ENCODE peak calls at places on chromosomes 1 and 21, in five cellular contexts. M, I, A, N and Z are unnamed samples.

GRCh38 chr1:110927484-110928075 is 36.1 kb downstream of the LRIF1 start:
- DNase-seq in N (no peak), A (no peak), M (no peak), I (no peak), Z (no peak)

GRCh38 chr1:13583964-13584791 is 546 bp downstream of the PDPN start:
- DNase-seq in I (no peak), M (peak; percentile 25), N (peak; percentile 26), A (no peak), Z (no peak)

GRCh38 chr1:200180821-200181220 is 153.3 kb downstream of the NR5A2 start:
- DNase-seq in N (no peak), A (peak; percentile 47), M (no peak), I (peak; percentile 11), Z (no peak)

GRCh38 chr1:147676306-147677085 is 6.2 kb upstream of the ACP6 start:
- DNase-seq in I (no peak), A (no peak), N (no peak), M (no peak), Z (no peak)

GRCh38 chr1:180255538-180256352 is 25.7 kb downstream of the LHX4 start:
- DNase-seq in N (no peak), I (no peak), A (no peak), M (no peak), Z (peak; percentile 78)

GRCh38 chr1:30446100-30446499 is 277.3 kb downstream of the MATN1 start:
- DNase-seq in M (no peak), A (no peak), N (peak; percentile 3), I (no peak), Z (no peak)

GRCh38 chr1:78483903-78484302 is 6.9 kb upstream of the PTGFR start:
- DNase-seq in M (no peak), I (no peak), A (no peak), N (no peak), Z (no peak)

GRCh38 chr1:87140831-87141540 is 187.7 kb upstream of the LMO4 start:
- DNase-seq in M (no peak), I (no peak), A (no peak), N (no peak), Z (no peak)

GRCh38 chr21:39863111-39863510 is 4.1 kb upstream of the PCP4 start:
- DNase-seq in N (no peak), A (no peak), M (no peak), I (no peak), Z (no peak)

GRCh38 chr1:216903389-216903754 is 180.1 kb upstream of the ESRRG start:
- DNase-seq in A (no peak), I (no peak), M (no peak), N (no peak), Z (no peak)

GRCh38 chr1:207890136-207890738 is 20.7 kb downstream of the CD34 start:
- DNase-seq in A (peak; percentile 47), I (peak; percentile 92), N (no peak), M (no peak), Z (no peak)

GRCh38 chr1:27343639-27344025 is 1.8 kb downstream of the SYTL1 start:
- DNase-seq in A (no peak), M (no peak), N (no peak), I (no peak), Z (no peak)

GRCh38 chr1:229191066-229191674 is 79.7 kb upstream of the RAB4A start:
- DNase-seq in A (no peak), I (no peak), M (no peak), N (no peak), Z (no peak)

GRCh38 chr1:42971848-42972291 is 13.2 kb upstream of the SLC2A1 start:
- DNase-seq in A (no peak), M (no peak), N (no peak), I (no peak), Z (no peak)

GRCh38 chr1:15188678-15189077 is 35.1 kb downstream of the TMEM51 start:
- DNase-seq in A (no peak), N (no peak), I (no peak), M (no peak), Z (no peak)

GRCh38 chr1:162293293-162293692 is 83.4 kb downstream of the SPATA46 start:
- DNase-seq in M (no peak), N (no peak), I (no peak), A (no peak), Z (no peak)

GRCh38 chr1:153390938-153391710 is at the start of gene S100A8:
- DNase-seq in N (no peak), I (peak; percentile 50), A (no peak), M (no peak), Z (no peak)
- TF ChIP-seq CTCF in N (no peak), I (no peak), A (no peak), M (no peak), Z (no peak)

GRCh38 chr21:36039861-36040260 is 20.5 kb downstream of the SETD4 start:
- DNase-seq in A (no peak), I (no peak), N (no peak), M (no peak), Z (no peak)

GRCh38 chr21:36038701-36039497 is 21.4 kb downstream of the SETD4 start:
- DNase-seq in A (no peak), M (no peak), I (no peak), N (no peak), Z (no peak)

GRCh38 chr21:36032647-36033406 is 27.5 kb downstream of the SETD4 start:
- DNase-seq in N (no peak), I (no peak), M (no peak), A (no peak), Z (no peak)

GRCh38 chr21:36034211-36034913 is 26.0 kb downstream of the SETD4 start:
- DNase-seq in M (no peak), I (no peak), N (no peak), A (no peak), Z (no peak)

GRCh38 chr21:36035381-36035791 is 24.9 kb downstream of the SETD4 start:
- DNase-seq in M (no peak), N (no peak), I (no peak), A (no peak), Z (no peak)
- TF ChIP-seq CTCF in M (no peak), N (peak; percentile 37), I (no peak), A (no peak), Z (no peak)

DNA sequence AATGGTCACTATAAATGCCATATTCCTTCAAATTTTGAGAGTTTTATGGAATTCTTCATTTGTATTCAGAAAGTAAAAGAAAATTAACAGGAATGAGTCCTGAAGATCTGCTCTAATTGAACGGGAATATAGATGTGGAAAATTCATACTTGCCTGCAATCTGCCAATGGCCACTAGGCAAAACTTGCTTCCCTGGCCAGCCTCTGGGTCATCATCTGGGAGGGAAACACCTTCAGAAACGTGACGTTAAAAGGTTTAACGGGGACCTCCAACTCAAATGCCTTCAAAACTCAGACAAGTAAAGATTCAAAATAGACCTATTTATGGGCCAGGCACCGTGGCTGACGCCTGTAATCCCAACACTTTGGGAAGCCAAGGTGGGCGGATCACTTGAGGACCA is 21.7 kb upstream of the CTSK start:
- DNase-seq in M (no peak), A (no peak), N (no peak), I (no peak), Z (no peak)
- TF ChIP-seq CTCF in M (peak; percentile 60), A (no peak), N (peak; percentile 45), I (no peak), Z (no peak)

DNA sequence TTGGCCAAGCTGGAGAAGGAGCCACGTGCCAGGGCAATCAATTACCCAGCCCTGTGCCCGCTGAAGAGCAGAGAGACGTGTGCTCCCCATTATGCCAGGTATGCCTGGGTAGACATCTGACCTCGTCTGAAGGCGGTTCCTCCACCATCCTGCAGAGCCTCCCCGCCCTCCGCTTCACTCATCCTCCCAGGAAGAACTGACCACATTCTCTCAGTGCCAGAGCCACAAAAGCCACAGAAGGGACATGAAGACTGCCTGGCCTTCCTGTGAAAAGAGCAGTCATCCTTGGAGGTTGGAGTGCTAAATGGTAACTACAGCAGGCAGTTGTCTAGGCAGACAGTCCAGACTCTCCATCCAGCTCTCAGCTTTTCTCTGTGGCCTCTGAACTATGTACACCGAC is 12.0 kb downstream of the SYT2 start:
- DNase-seq in M (no peak), N (no peak), I (no peak), A (no peak), Z (no peak)
- TF ChIP-seq CTCF in M (no peak), N (no peak), I (no peak), A (no peak), Z (no peak)